ENCODE peak calls at places on chromosome 15, in six cellular contexts. E is sigmoid colon, B is ovary, P is uterus, S is HCT116, Q is heart left ventricle. L is an unnamed sample.
A peak's percentile ranks its signal among the peaks of the same experiment; 100 is the strongest.

GRCh38 chr15:90665288-90666134 is 51.6 kb upstream of the BLM start:
- DNase-seq in E (peak; percentile 83), B (peak; percentile 76), P (peak; percentile 68), S (peak; percentile 41), Q (peak; percentile 64), L (peak; percentile 55)

GRCh38 chr15:70974004-70974832 is 81.6 kb downstream of the LRRC49 start:
- DNase-seq in E (no peak), B (no peak), P (no peak), S (peak; percentile 45), Q (no peak), L (no peak)

GRCh38 chr15:37586976-37587375 is 347.5 kb upstream of the TMCO5A start:
- DNase-seq in E (no peak), B (no peak), P (no peak), S (no peak), Q (no peak), L (no peak)

GRCh38 chr15:39124155-39124924 is 456.5 kb upstream of the THBS1 start:
- DNase-seq in E (no peak), B (no peak), P (no peak), S (no peak), Q (no peak), L (no peak)

GRCh38 chr15:96359772-96360498 is 29.4 kb downstream of the NR2F2 start:
- DNase-seq in E (no peak), B (peak; percentile 70), P (peak; percentile 83), S (no peak), Q (no peak), L (no peak)

GRCh38 chr15:91072162-91072561 is 27.9 kb upstream of the SV2B start:
- DNase-seq in E (no peak), B (no peak), P (no peak), S (no peak), Q (no peak), L (no peak)

GRCh38 chr15:42089942-42090341 is 4.4 kb downstream of the PLA2G4D start:
- DNase-seq in E (no peak), B (no peak), P (no peak), S (no peak), Q (no peak), L (no peak)

GRCh38 chr15:66842710-66843441 is 140.8 kb downstream of the SMAD6 start:
- DNase-seq in E (peak; percentile 91), B (peak; percentile 79), P (peak; percentile 77), S (no peak), Q (peak; percentile 76), L (peak; percentile 97)

GRCh38 chr15:42344763-42345162 is 14.5 kb upstream of the CAPN3 start:
- DNase-seq in E (no peak), B (no peak), P (peak; percentile 17), S (no peak), Q (no peak), L (no peak)

GRCh38 chr15:36643551-36643950 is 64.1 kb downstream of the CDIN1 start:
- DNase-seq in E (no peak), B (no peak), P (no peak), S (peak; percentile 18), Q (no peak), L (no peak)

GRCh38 chr15:58249646-58250312 is 111.6 kb downstream of the AQP9 start:
- DNase-seq in E (no peak), B (no peak), P (no peak), S (no peak), Q (no peak), L (no peak)

GRCh38 chr15:47987461-47987860 is 133.3 kb upstream of the SLC24A5 start:
- DNase-seq in E (no peak), B (no peak), P (no peak), S (no peak), Q (no peak), L (no peak)

GRCh38 chr15:78425643-78426042 is 12.4 kb upstream of the IREB2 start:
- DNase-seq in E (no peak), B (no peak), P (no peak), S (no peak), Q (no peak), L (no peak)

GRCh38 chr15:79370716-79371115 is 59.8 kb downstream of the TMED3 start:
- DNase-seq in E (no peak), B (no peak), P (no peak), S (no peak), Q (no peak), L (no peak)

GRCh38 chr15:73924258-73924921 is 1.9 kb upstream of the LOXL1 start:
- DNase-seq in E (no peak), B (peak; percentile 62), P (peak; percentile 57), S (no peak), Q (no peak), L (no peak)

GRCh38 chr15:73965094-73965729 is 26.9 kb downstream of the STOML1 start:
- DNase-seq in E (peak; percentile 62), B (peak; percentile 25), P (no peak), S (no peak), Q (peak; percentile 17), L (peak; percentile 79)

GRCh38 chr15:64566629-64567427 is 106.5 kb downstream of the ZNF609 start:
- DNase-seq in E (no peak), B (no peak), P (no peak), S (no peak), Q (no peak), L (no peak)

GRCh38 chr15:63918317-63918672 is 84.5 kb upstream of the HERC1 start:
- DNase-seq in E (no peak), B (no peak), P (no peak), S (no peak), Q (no peak), L (no peak)

GRCh38 chr15:85412956-85413854 is 32.8 kb downstream of the AKAP13 start:
- DNase-seq in E (peak; percentile 85), B (no peak), P (peak; percentile 63), S (peak; percentile 88), Q (peak; percentile 50), L (peak; percentile 92)

GRCh38 chr15:78536134-78536533 is 4.1 kb upstream of the PSMA4 start:
- DNase-seq in E (no peak), B (no peak), P (no peak), S (no peak), Q (no peak), L (no peak)

GRCh38 chr15:33392453-33392852 is 81.7 kb downstream of the RYR3 start:
- DNase-seq in E (no peak), B (no peak), P (no peak), S (no peak), Q (no peak), L (no peak)

GRCh38 chr15:50880651-50881114 is 27.8 kb upstream of the AP4E1 start:
- DNase-seq in E (no peak), B (no peak), P (no peak), S (no peak), Q (no peak), L (no peak)

GRCh38 chr15:65666257-65666656 is 44.5 kb downstream of the SLC24A1 start:
- DNase-seq in E (no peak), B (no peak), P (no peak), S (no peak), Q (no peak), L (no peak)

DNA sequence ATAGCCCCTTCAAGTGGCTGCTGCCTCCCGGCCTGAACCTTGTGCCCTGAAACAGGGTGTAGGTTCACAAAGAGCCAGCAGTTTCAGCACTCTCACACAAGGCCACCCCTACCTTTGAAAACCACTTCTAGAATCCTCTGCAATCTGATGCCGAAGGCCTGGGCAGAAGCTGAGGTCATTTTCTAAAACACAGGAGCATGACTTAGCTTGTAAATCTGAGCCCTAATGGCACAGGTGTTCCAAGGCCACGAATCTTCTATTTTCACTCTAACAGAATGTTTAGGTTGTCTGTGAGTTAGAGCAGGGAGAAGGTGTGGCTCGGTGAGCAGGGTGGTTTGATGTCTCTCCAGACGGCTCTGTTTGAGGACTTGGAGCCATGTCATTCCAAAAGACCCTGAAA is 62.3 kb downstream of the SYNM start:
- DNase-seq in E (no peak), B (no peak), P (no peak), S (no peak), Q (no peak), L (no peak)
- TF ChIP-seq POLR2A in E (no peak), B (no peak), P (no peak), S (no peak), Q (no peak), L (no peak)

DNA sequence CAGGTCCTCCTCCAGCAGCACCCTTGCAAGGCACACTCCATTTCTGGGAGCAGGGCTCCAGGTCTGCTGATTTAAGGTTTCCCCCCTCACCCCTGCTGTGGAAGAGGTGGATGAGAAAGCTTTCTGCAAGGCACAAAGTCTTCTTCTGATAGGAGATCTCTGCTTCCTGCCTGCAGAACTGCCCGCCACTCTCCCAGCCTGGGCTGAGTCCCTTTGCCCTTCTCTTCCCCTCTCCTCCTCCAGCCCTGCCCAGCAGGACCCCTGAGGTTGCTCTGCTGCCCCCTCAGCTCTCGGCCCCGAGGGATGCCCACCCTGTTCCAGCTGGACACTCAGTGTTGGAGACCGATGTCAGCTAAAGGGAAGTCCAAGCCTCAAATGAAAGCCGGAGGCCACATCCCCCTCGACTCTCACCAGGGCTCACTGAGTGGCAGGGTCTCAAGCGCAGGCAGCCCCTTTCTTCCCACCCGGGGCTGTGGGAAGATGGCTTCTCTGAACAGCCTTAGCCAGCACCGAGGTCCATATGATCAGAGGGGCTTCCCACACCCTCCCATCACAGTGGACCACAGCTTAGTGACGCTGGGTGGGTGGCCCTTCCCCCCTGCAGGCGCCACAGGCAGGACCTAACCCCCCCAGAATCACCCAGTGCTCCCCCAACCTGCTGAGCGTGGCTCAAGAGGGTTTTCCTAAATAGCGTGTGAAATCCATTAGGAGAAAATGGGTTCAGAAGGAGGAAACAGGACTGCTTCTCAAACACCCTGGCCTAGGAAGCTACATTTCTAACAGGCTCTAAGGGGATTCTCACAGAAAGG is 4.0 kb downstream of the ATP10A start:
- DNase-seq in E (peak; percentile 59), B (no peak), P (no peak), S (no peak), Q (no peak), L (no peak)
- H3K4me3 ChIP-seq in E (no peak overlapping the region), B (no peak overlapping the region), P (no peak overlapping the region), S (no peak overlapping the region), Q (no peak overlapping the region), L (no peak overlapping the region)

GRCh38 chr15:68014219-68014618 is 39.9 kb upstream of the PIAS1 start:
- DNase-seq in E (no peak), B (no peak), P (no peak), S (no peak), Q (no peak), L (no peak)

GRCh38 chr15:68012911-68013310 is 41.2 kb upstream of the PIAS1 start:
- DNase-seq in E (no peak), B (no peak), P (no peak), S (no peak), Q (no peak), L (no peak)

GRCh38 chr15:68018797-68019196 is 35.3 kb upstream of the PIAS1 start:
- DNase-seq in E (no peak), B (no peak), P (no peak), S (no peak), Q (no peak), L (no peak)

GRCh38 chr15:68017221-68017620 is 36.9 kb upstream of the PIAS1 start:
- DNase-seq in E (no peak), B (no peak), P (no peak), S (no peak), Q (no peak), L (no peak)

GRCh38 chr15:68015244-68015643 is 38.9 kb upstream of the PIAS1 start:
- DNase-seq in E (no peak), B (no peak), P (no peak), S (no peak), Q (no peak), L (no peak)
- TF ChIP-seq CTCF in E (no peak), B (no peak), P (no peak), S (no peak), Q (no peak), L (no peak)

DNA sequence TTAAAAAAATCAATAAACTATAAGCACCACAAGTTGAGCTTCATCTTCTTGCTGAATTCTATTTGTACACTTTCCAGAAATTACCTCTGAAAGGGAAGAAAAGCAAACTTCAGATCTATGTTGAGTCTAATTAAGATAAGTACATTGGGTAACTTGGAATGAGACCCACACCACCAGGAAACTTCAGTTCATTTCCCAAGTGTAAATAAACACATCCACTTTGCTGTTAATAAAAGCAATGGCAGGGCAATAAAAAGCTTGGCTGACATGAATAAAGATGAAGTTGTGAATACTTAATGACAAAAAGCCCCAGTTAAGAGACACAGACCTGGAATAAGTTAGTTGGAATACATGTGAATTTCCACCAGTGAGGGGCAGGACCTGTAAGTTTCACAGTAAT is 83.4 kb downstream of the MEX3B start:
- DNase-seq in E (no peak), B (no peak), P (no peak), S (no peak), Q (no peak), L (no peak)
- TF ChIP-seq POLR2A in E (no peak), B (no peak), P (no peak), S (no peak), Q (no peak), L (no peak)

L was measured in lower leg skin.